ENCODE peak calls at places on chromosome 11, in six cellular contexts. O is A549, F is neural progenitor cell, A is DMS153, I is HT1080, G is GM23338. R is an unnamed sample.

GRCh38 chr11:111334495-111335123 is 36.3 kb downstream of the POU2AF3 start:
- DNase-seq in O (peak; percentile 48), F (no peak), A (peak; percentile 98), I (no peak), G (no peak), R (no peak)

GRCh38 chr11:12554122-12554521 is 120.1 kb upstream of the TEAD1 start:
- DNase-seq in O (no peak), F (no peak), A (no peak), I (no peak), G (no peak), R (no peak)

GRCh38 chr11:47977651-47978050 is 2.7 kb upstream of the PTPRJ start:
- DNase-seq in O (no peak), F (no peak), A (no peak), I (no peak), G (no peak), R (no peak)

GRCh38 chr11:33735426-33736147 is 636 bp downstream of the CD59 start:
- DNase-seq in O (peak; percentile 44), F (peak; percentile 59), A (no peak), I (no peak), G (peak; percentile 52), R (peak; percentile 53)

GRCh38 chr11:116107229-116107628 is 603.0 kb upstream of the CADM1 start:
- DNase-seq in O (no peak), F (no peak), A (no peak), I (no peak), G (peak; percentile 78), R (no peak)

GRCh38 chr11:111694851-111695250 is 71.3 kb downstream of the PPP2R1B start:
- DNase-seq in O (peak; percentile 41), F (no peak), A (no peak), I (peak; percentile 82), G (no peak), R (no peak)

GRCh38 chr11:47186076-47186936 is at the start of gene PACSIN3:
- DNase-seq in O (peak; percentile 58), F (peak; percentile 75), A (no peak), I (no peak), G (peak; percentile 62), R (peak; percentile 80)

GRCh38 chr11:123020968-123021367 is 39.3 kb upstream of the BSX start:
- DNase-seq in O (peak; percentile 54), F (peak; percentile 73), A (peak; percentile 37), I (peak; percentile 50), G (peak; percentile 88), R (peak; percentile 47)

GRCh38 chr11:119416606-119417580 is 6.1 kb downstream of the THY1 start:
- DNase-seq in O (no peak), F (no peak), A (no peak), I (peak; percentile 76), G (peak; percentile 68), R (no peak)

GRCh38 chr11:10488581-10489443 is 33.7 kb downstream of the AMPD3 start:
- DNase-seq in O (no peak), F (no peak), A (no peak), I (no peak), G (no peak), R (no peak)

GRCh38 chr11:59012942-59013256 is 73.2 kb upstream of the GLYATL1B start:
- DNase-seq in O (no peak), F (no peak), A (no peak), I (no peak), G (no peak), R (no peak)

GRCh38 chr11:70205049-70205725 is 2.1 kb downstream of the FADD start:
- DNase-seq in O (no peak), F (no peak), A (no peak), I (no peak), G (no peak), R (no peak)

GRCh38 chr11:69721745-69722144 is 17.9 kb upstream of the FGF19 start:
- DNase-seq in O (peak; percentile 20), F (peak; percentile 49), A (no peak), I (peak; percentile 24), G (peak; percentile 59), R (no peak)

GRCh38 chr11:118933486-118933885 is 7.8 kb upstream of the BCL9L start:
- DNase-seq in O (no peak), F (no peak), A (no peak), I (no peak), G (no peak), R (no peak)

GRCh38 chr11:76069061-76069460 is 137.2 kb downstream of the WNT11 start:
- DNase-seq in O (no peak), F (no peak), A (no peak), I (no peak), G (no peak), R (no peak)

GRCh38 chr11:102139081-102139498 is 28.8 kb downstream of the YAP1 start:
- DNase-seq in O (no peak), F (no peak), A (no peak), I (peak; percentile 91), G (peak; percentile 31), R (peak; percentile 38)

GRCh38 chr11:103326070-103326794 is 217.0 kb downstream of the DYNC2H1 start:
- DNase-seq in O (peak; percentile 63), F (peak; percentile 69), A (peak; percentile 45), I (peak; percentile 72), G (peak; percentile 89), R (peak; percentile 75)

GRCh38 chr11:61955031-61955415 is 4.9 kb downstream of the BEST1 start:
- DNase-seq in O (peak; percentile 62), F (peak; percentile 74), A (peak; percentile 49), I (no peak), G (peak; percentile 79), R (no peak)

GRCh38 chr11:102603091-102603490 is 22.0 kb downstream of the MMP20 start:
- DNase-seq in O (no peak), F (peak; percentile 58), A (no peak), I (peak; percentile 91), G (no peak), R (no peak)

GRCh38 chr11:91608662-91609061 is 616.0 kb upstream of the FAT3 start:
- DNase-seq in O (peak; percentile 59), F (no peak), A (peak; percentile 60), I (no peak), G (no peak), R (no peak)